ENCODE peak calls at places on chromosomes 6 and 20, in six cellular contexts. T is foreskin melanocyte, C is ascending aorta, U is aorta, E is BJ, R is mucosa of gallbladder. K is an unnamed sample.

GRCh38 chr6:25312703-25313102 is 33.5 kb downstream of the CARMIL1 start:
- DNase-seq in T (peak), C (no peak), U (no peak), E (peak), R (no peak), K (peak)

GRCh38 chr6:136527831-136528230 is 22.4 kb downstream of the MAP7 start:
- DNase-seq in T (no peak), C (no peak), U (no peak), E (peak), R (no peak), K (peak)

GRCh38 chr6:19050765-19051164 is 663.6 kb downstream of the RNF144B start:
- DNase-seq in T (no peak), C (no peak), U (peak), E (no peak), R (no peak), K (no peak)

GRCh38 chr6:79263366-79263765 is 28.9 kb upstream of the HMGN3 start:
- DNase-seq in T (no peak), C (no peak), U (no peak), E (no peak), R (no peak), K (no peak)

GRCh38 chr20:36399147-36399968 is 93.2 kb downstream of the DLGAP4 start:
- DNase-seq in T (peak), C (no peak), U (no peak), E (no peak), R (no peak), K (peak)

GRCh38 chr6:55694148-55694547 is 115.2 kb upstream of the HMGCLL1 start:
- DNase-seq in T (peak), C (no peak), U (no peak), E (peak), R (peak), K (peak)

GRCh38 chr20:32332614-32333013 is 25.5 kb upstream of the ASXL1 start:
- DNase-seq in T (no peak), C (no peak), U (no peak), E (no peak), R (peak), K (no peak)

GRCh38 chr6:142542704-142543233 is 241.0 kb downstream of the ADGRG6 start:
- DNase-seq in T (no peak), C (no peak), U (no peak), E (no peak), R (peak), K (peak)

GRCh38 chr6:82385961-82386360 is 22.3 kb downstream of the TPBG start:
- DNase-seq in T (no peak), C (no peak), U (no peak), E (no peak), R (no peak), K (no peak)

GRCh38 chr6:113857565-113858066 is 471 bp downstream of the MARCKS start:
- DNase-seq in T (no peak), C (peak), U (no peak), E (no peak), R (no peak), K (no peak)

GRCh38 chr6:53544050-53544499 is 826 bp downstream of the GCLC start:
- DNase-seq in T (no peak), C (no peak), U (no peak), E (no peak), R (no peak), K (no peak)

GRCh38 chr6:53986721-53987526 is 124.3 kb upstream of the MLIP start:
- DNase-seq in T (no peak), C (no peak), U (no peak), E (no peak), R (no peak), K (no peak)

GRCh38 chr20:11067359-11067758 is 393.6 kb upstream of the JAG1 start:
- DNase-seq in T (no peak), C (no peak), U (no peak), E (no peak), R (no peak), K (no peak)

GRCh38 chr6:2770171-2770570 is 5.0 kb downstream of the WRNIP1 start:
- DNase-seq in T (no peak), C (no peak), U (peak), E (no peak), R (no peak), K (no peak)

GRCh38 chr20:23156170-23156841 is 70.2 kb upstream of the CD93 start:
- DNase-seq in T (peak), C (peak), U (no peak), E (no peak), R (no peak), K (peak)

GRCh38 chr6:143238306-143238705 is 177.6 kb downstream of the AIG1 start:
- DNase-seq in T (no peak), C (no peak), U (no peak), E (no peak), R (no peak), K (no peak)

GRCh38 chr6:21586760-21587181 is 6.8 kb upstream of the SOX4 start:
- DNase-seq in T (no peak), C (no peak), U (no peak), E (no peak), R (peak), K (no peak)

GRCh38 chr6:66849843-66850242 is 1142.8 kb upstream of the EYS start:
- DNase-seq in T (no peak), C (no peak), U (no peak), E (no peak), R (no peak), K (no peak)

GRCh38 chr6:163828038-163828790 is 413.7 kb downstream of the QKI start:
- DNase-seq in T (no peak), C (no peak), U (peak), E (no peak), R (no peak), K (no peak)

GRCh38 chr6:130848945-130849344 is 21.7 kb downstream of the SMLR1 start:
- DNase-seq in T (no peak), C (no peak), U (no peak), E (no peak), R (no peak), K (no peak)

GRCh38 chr6:138844203-138844602 is 48.3 kb downstream of the ECT2L start:
- DNase-seq in T (no peak), C (no peak), U (no peak), E (peak), R (no peak), K (peak)

GRCh38 chr20:48632017-48632824 is 195.6 kb downstream of the PREX1 start:
- DNase-seq in T (no peak), C (no peak), U (no peak), E (no peak), R (no peak), K (no peak)